ENCODE peak calls at places on chromosomes 16 and 17, in eight cellular contexts. P, D, F, J, E, V, X and Q are unnamed samples.

GRCh38 chr17:17361543-17362511 is 58.7 kb downstream of the NT5M start:
- DNase-seq in J (no peak), P (no peak), D (no peak), E (no peak), X (no peak), V (no peak), F (no peak), Q (no peak)

GRCh38 chr17:6661464-6661848 is 9.9 kb downstream of the C17orf100 start:
- DNase-seq in D (no peak), J (no peak), F (no peak), E (no peak), X (no peak), P (no peak), V (no peak), Q (no peak)

GRCh38 chr17:72614871-72615626 is 477.4 kb downstream of the SLC39A11 start:
- DNase-seq in P (no peak), E (peak; percentile 84), V (no peak), F (no peak), D (no peak), X (no peak), J (no peak), Q (no peak)

GRCh38 chr17:64781394-64781793 is 119.3 kb upstream of the SMURF2 start:
- DNase-seq in P (peak; percentile 75), J (no peak), V (peak; percentile 34), F (peak; percentile 33), D (no peak), E (peak; percentile 34), X (peak; percentile 70), Q (peak; percentile 7)

GRCh38 chr16:2966803-2967184 is 2.4 kb upstream of the PAQR4 start:
- DNase-seq in E (no peak), X (no peak), F (no peak), V (no peak), J (no peak), P (no peak), D (no peak), Q (no peak)

GRCh38 chr17:80290199-80290598 is 29.5 kb downstream of the RNF213 start:
- DNase-seq in F (no peak), X (no peak), V (no peak), J (no peak), P (no peak), E (no peak), D (no peak), Q (no peak)

GRCh38 chr16:11354733-11355574 is 9.7 kb downstream of the RMI2 start:
- DNase-seq in X (no peak), P (no peak), V (peak; percentile 61), E (peak; percentile 67), D (no peak), F (peak; percentile 74), J (peak; percentile 51), Q (no peak)

GRCh38 chr17:49388290-49388640 is 26.2 kb upstream of the ZNF652 start:
- DNase-seq in X (no peak), V (no peak), F (peak; percentile 30), P (no peak), J (no peak), E (no peak), D (no peak), Q (no peak)

GRCh38 chr17:80421381-80422090 is 6.6 kb downstream of the ENDOV start:
- DNase-seq in V (no peak), E (no peak), X (no peak), D (no peak), P (no peak), F (no peak), J (no peak), Q (no peak)

GRCh38 chr16:4393243-4393606 is 21.6 kb downstream of the VASN start:
- DNase-seq in E (peak; percentile 54), P (no peak), D (no peak), J (no peak), X (no peak), F (no peak), V (no peak), Q (no peak)